ENCODE peak calls at places on chromosomes 13 and 19, in five cellular contexts. S, F, V, R and X are unnamed samples.

GRCh38 chr13:71829542-71829941 is 37.5 kb downstream of the DACH1 start:
- DNase-seq in S (no peak), F (no peak), V (no peak), R (no peak), X (no peak)

GRCh38 chr13:111602874-111603273 is 282.4 kb downstream of the TEX29 start:
- DNase-seq in F (peak; percentile 72), S (no peak), V (no peak), R (no peak), X (no peak)

GRCh38 chr13:94305033-94305432 is 174.4 kb downstream of the DCT start:
- DNase-seq in F (no peak), S (no peak), R (no peak), V (no peak), X (no peak)

GRCh38 chr13:40345149-40345514 is 321.3 kb downstream of the FOXO1 start:
- DNase-seq in S (no peak), R (no peak), V (no peak), F (no peak), X (no peak)

GRCh38 chr19:29971002-29971401 is 29.0 kb downstream of the URI1 start:
- DNase-seq in R (no peak), V (no peak), S (no peak), F (no peak), X (no peak)

GRCh38 chr13:42396501-42396900 is 124.5 kb downstream of the AKAP11 start:
- DNase-seq in S (no peak), F (no peak), V (no peak), R (no peak), X (no peak)

GRCh38 chr13:25046985-25047660 is 48.8 kb upstream of the PABPC3 start:
- DNase-seq in R (no peak), V (no peak), F (no peak), S (no peak), X (no peak)

GRCh38 chr19:23507441-23507840 is 112.2 kb upstream of the ZNF91 start:
- DNase-seq in V (no peak), S (no peak), R (no peak), F (no peak), X (no peak)

GRCh38 chr19:35231956-35232746 is 3.6 kb upstream of the FAM187B start:
- DNase-seq in V (peak; percentile 5), R (no peak), S (no peak), F (peak; percentile 29), X (no peak)

GRCh38 chr19:33094504-33095067 is 13.6 kb downstream of the GPATCH1 start:
- DNase-seq in V (no peak), R (no peak), S (no peak), F (no peak), X (no peak)

GRCh38 chr13:32409561-32410440 is 18.1 kb downstream of the N4BP2L1 start:
- DNase-seq in V (no peak), F (no peak), R (no peak), S (no peak), X (peak; percentile 92)

GRCh38 chr19:43395561-43395960 is 19.1 kb upstream of the TEX101 start:
- DNase-seq in S (no peak), F (peak; percentile 54), R (no peak), V (no peak), X (no peak)

GRCh38 chr19:41187884-41188279 is 5.1 kb upstream of the CYP2S1 start:
- DNase-seq in S (no peak), R (no peak), F (no peak), V (no peak), X (no peak)

GRCh38 chr13:37207646-37208045 is 102.2 kb upstream of the CSNK1A1L start:
- DNase-seq in V (no peak), R (no peak), F (no peak), S (no peak), X (no peak)

GRCh38 chr13:49679244-49679643 is 12.0 kb downstream of the EBPL start:
- DNase-seq in F (peak; percentile 43), S (no peak), R (no peak), V (no peak), X (peak; percentile 46)

GRCh38 chr19:7294571-7295212 is 478 bp upstream of the INSR start:
- DNase-seq in R (no peak), V (peak; percentile 84), S (peak; percentile 81), F (peak; percentile 92), X (peak; percentile 90)

GRCh38 chr13:67048084-67048792 is 181.9 kb downstream of the PCDH9 start:
- DNase-seq in F (no peak), R (no peak), V (no peak), S (no peak), X (no peak)

GRCh38 chr19:51688665-51689571 is 4.2 kb upstream of the SPACA6 start:
- DNase-seq in S (peak; percentile 93), R (no peak), V (peak; percentile 97), F (peak; percentile 97), X (no peak)

GRCh38 chr19:51686171-51686570 is 7.0 kb upstream of the SPACA6 start:
- DNase-seq in F (no peak), V (no peak), R (no peak), S (no peak), X (no peak)

GRCh38 chr19:51690359-51691121 is 2.6 kb upstream of the SPACA6 start:
- DNase-seq in V (peak; percentile 74), S (peak; percentile 83), R (no peak), F (peak; percentile 91), X (peak; percentile 23)

GRCh38 chr19:51689751-51690358 is 3.3 kb upstream of the SPACA6 start:
- DNase-seq in V (peak; percentile 77), F (peak; percentile 87), R (no peak), S (no peak), X (no peak)

DNA sequence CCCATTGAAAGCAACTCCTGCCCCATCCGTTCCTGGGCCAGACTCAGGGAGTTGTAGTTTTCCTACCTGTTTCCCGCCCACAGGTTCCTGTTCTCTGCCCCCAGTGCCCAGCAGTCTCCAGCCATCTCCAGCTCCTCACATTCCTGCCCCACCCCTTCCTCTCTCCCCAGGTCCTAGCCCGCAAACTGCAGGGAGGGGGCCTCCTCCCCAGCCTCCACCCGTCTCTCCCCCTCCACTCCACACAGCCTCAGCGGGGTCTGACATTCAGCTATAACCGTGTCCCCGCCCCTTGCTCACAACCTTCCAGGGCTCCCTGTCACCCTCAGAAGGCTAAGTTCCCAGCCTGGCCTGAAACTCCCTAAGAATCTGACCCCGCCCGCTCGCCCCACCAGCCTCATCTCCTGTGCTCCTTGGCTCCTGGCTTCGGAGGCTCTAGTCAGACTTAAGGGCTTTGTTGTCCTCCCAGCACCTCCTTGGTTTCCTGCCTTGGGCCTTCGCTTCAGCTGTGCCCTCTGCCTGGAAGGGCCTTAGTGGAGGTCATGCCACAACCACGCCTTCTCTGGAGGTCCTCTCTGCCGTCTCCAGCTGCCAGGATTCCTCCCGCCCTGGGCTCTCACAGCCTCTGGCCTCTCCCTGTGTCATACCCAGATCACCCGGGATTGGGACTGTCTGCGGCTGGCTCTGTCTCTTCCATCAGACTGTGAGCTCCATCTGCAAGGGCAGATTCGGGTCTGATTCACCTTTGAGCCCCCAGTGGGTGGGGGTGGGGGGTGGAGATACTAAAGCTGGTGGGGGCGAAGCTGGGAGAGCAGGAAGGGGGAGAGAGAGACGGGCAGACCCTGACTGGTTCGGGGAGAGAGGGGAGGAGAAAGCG is 5.1 kb upstream of the SPACA6 start:
- DNase-seq in V (peak; percentile 84), S (peak; percentile 84), F (peak; percentile 93), R (no peak), X (no peak)
- TF ChIP-seq POLR2A in V (no peak), S (no peak), F (no peak), R (no peak), X (no peak)

GRCh38 chr19:4181053-4181508 is 1.3 kb downstream of the SIRT6 start:
- DNase-seq in V (no peak), F (no peak), S (no peak), R (no peak), X (no peak)
- TF ChIP-seq POLR2A in V (no peak), F (no peak), S (no peak), R (no peak), X (no peak)

GRCh38 chr13:19864339-19865309 is 1.2 kb upstream of the ZMYM5 start:
- DNase-seq in S (peak; percentile 86), V (peak; percentile 67), F (peak; percentile 94), R (peak; percentile 23), X (peak; percentile 87)
- TF ChIP-seq POLR2A in S (no peak), V (peak; percentile 16), F (no peak), R (peak; percentile 11), X (peak; percentile 48)

GRCh38 chr13:79503069-79503468 is 22.1 kb downstream of the NDFIP2 start:
- DNase-seq in S (no peak), F (no peak), R (no peak), V (no peak), X (no peak)

GRCh38 chr13:79512950-79513349 is 32.0 kb downstream of the NDFIP2 start:
- DNase-seq in S (no peak), R (no peak), F (no peak), V (no peak), X (no peak)

GRCh38 chr13:79503473-79504017 is 22.6 kb downstream of the NDFIP2 start:
- DNase-seq in S (no peak), R (no peak), F (no peak), V (no peak), X (no peak)

GRCh38 chr13:79508224-79508961 is 27.4 kb downstream of the NDFIP2 start:
- DNase-seq in R (no peak), S (no peak), F (no peak), V (peak; percentile 18), X (no peak)
- TF ChIP-seq POLR2A in R (no peak), S (no peak), F (no peak), V (no peak), X (no peak)

GRCh38 chr13:30418886-30419459 is 3.3 kb upstream of the UBE2L5 start:
- DNase-seq in R (no peak), S (no peak), F (no peak), V (no peak), X (no peak)

GRCh38 chr13:30422056-30422914 is at the start of gene UBE2L5:
- DNase-seq in F (peak; percentile 95), V (peak; percentile 70), R (peak; percentile 37), S (peak; percentile 86), X (peak; percentile 86)

GRCh38 chr13:30423891-30424290 is 1.6 kb downstream of the UBE2L5 start:
- DNase-seq in S (no peak), F (no peak), V (no peak), R (no peak), X (no peak)

GRCh38 chr13:30418075-30418715 is 4.1 kb upstream of the UBE2L5 start:
- DNase-seq in S (no peak), F (no peak), R (no peak), V (no peak), X (no peak)

GRCh38 chr13:30421093-30422055 is 919 bp upstream of the UBE2L5 start:
- DNase-seq in S (peak; percentile 93), R (peak; percentile 37), F (peak; percentile 97), V (peak; percentile 85), X (peak; percentile 84)
- TF ChIP-seq POLR2A in S (peak; percentile 48), R (peak; percentile 82), F (no peak), V (peak; percentile 81), X (no peak)

GRCh38 chr19:4409123-4409933 is 6.9 kb downstream of the CHAF1A start:
- DNase-seq in F (no peak), S (no peak), R (no peak), V (no peak), X (no peak)
- TF ChIP-seq POLR2A in F (no peak), S (no peak), R (no peak), V (no peak), X (no peak)

DNA sequence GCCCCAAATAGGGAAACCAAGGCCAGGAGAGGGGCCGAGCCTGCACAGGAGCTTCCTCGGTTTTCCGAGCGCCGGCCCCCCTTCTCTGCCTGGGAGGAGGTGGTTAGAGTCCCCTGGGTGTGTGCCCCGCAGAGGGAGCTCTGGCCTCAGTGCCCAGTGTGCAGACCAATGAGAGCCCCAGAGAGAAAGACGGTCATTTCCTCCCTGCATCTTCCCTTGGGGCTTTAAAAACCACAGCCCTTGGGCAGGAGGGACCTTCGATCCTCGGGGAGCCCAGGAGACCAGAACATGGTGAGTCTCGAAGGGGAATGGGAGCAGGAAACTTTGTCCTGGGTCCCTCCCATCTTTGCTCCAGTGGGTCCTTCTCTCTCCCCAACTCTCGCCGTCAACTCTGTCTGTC is at the start of gene C5AR1:
- DNase-seq in F (peak; percentile 89), S (no peak), R (no peak), V (peak; percentile 44), X (peak; percentile 98)
- TF ChIP-seq POLR2A in F (no peak), S (no peak), R (no peak), V (no peak), X (no peak)